ENCODE peak calls at places on chromosomes 2 and 18, in eight cellular contexts. T is breast epithelium, S is astrocyte of the spinal cord, U is endothelial cell, E is fibroblast of the aortic adventitia, N is Peyer's patch, F is neural crest cell, Q is fibroblast of lung. H is an unnamed sample.

GRCh38 chr2:189363559-189363958 is 77.7 kb upstream of the WDR75 start:
- DNase-seq in T (no peak), S (peak; percentile 51), U (no peak), E (peak; percentile 55), N (no peak), F (no peak), Q (peak; percentile 48), H (peak; percentile 61)

GRCh38 chr18:23908827-23909226 is 105.7 kb upstream of the TTC39C start:
- DNase-seq in T (no peak), S (no peak), U (no peak), E (no peak), N (no peak), F (no peak), Q (no peak), H (no peak)

GRCh38 chr2:74833418-74834233 is at the start of gene HK2:
- DNase-seq in T (peak; percentile 57), S (peak; percentile 84), U (peak; percentile 82), E (peak; percentile 80), N (peak; percentile 79), F (peak; percentile 72), Q (peak; percentile 81), H (peak; percentile 73)

GRCh38 chr2:157792345-157793052 is 83.6 kb downstream of the ACVR1 start:
- DNase-seq in T (no peak), S (peak; percentile 64), U (no peak), E (peak; percentile 76), N (no peak), F (no peak), Q (peak; percentile 80), H (peak; percentile 78)

GRCh38 chr2:231068525-231069222 is 12.0 kb downstream of the PSMD1 start:
- DNase-seq in T (no peak), S (peak; percentile 12), U (no peak), E (peak; percentile 53), N (no peak), F (no peak), Q (peak; percentile 7), H (peak; percentile 83)

GRCh38 chr18:48802543-48803428 is 148.0 kb downstream of the SMAD7 start:
- DNase-seq in T (peak; percentile 15), S (no peak), U (no peak), E (no peak), N (no peak), F (no peak), Q (no peak), H (no peak)

GRCh38 chr2:1738163-1738562 is 6.2 kb downstream of the PXDN start:
- DNase-seq in T (no peak), S (no peak), U (no peak), E (no peak), N (no peak), F (no peak), Q (no peak), H (no peak)

GRCh38 chr2:241035818-241036396 is 37.5 kb downstream of the SNED1 start:
- DNase-seq in T (no peak), S (no peak), U (no peak), E (no peak), N (peak; percentile 55), F (no peak), Q (no peak), H (no peak)

GRCh38 chr2:48600917-48601316 is 16.7 kb upstream of the GTF2A1L start:
- DNase-seq in T (no peak), S (peak; percentile 39), U (no peak), E (peak; percentile 59), N (no peak), F (no peak), Q (peak; percentile 68), H (peak; percentile 22)

GRCh38 chr2:100239513-100240210 is 82.6 kb downstream of the LONRF2 start:
- DNase-seq in T (no peak), S (no peak), U (no peak), E (no peak), N (no peak), F (no peak), Q (no peak), H (no peak)

GRCh38 chr2:132677661-132678060 is 7.7 kb upstream of the LYPD1 start:
- DNase-seq in T (no peak), S (peak; percentile 56), U (no peak), E (peak; percentile 82), N (no peak), F (no peak), Q (no peak), H (peak; percentile 58)

GRCh38 chr2:66938471-66938967 is 458.6 kb upstream of the ETAA1 start:
- DNase-seq in T (no peak), S (no peak), U (no peak), E (no peak), N (no peak), F (no peak), Q (no peak), H (no peak)

GRCh38 chr2:42195559-42195958 is 26.4 kb downstream of the EML4 start:
- DNase-seq in T (no peak), S (peak; percentile 35), U (no peak), E (peak; percentile 79), N (no peak), F (no peak), Q (peak; percentile 81), H (peak; percentile 64)

GRCh38 chr2:32647180-32647651 is 19.4 kb downstream of the TTC27 start:
- DNase-seq in T (no peak), S (peak; percentile 51), U (no peak), E (peak; percentile 99), N (no peak), F (no peak), Q (peak; percentile 74), H (peak; percentile 63)

DNA sequence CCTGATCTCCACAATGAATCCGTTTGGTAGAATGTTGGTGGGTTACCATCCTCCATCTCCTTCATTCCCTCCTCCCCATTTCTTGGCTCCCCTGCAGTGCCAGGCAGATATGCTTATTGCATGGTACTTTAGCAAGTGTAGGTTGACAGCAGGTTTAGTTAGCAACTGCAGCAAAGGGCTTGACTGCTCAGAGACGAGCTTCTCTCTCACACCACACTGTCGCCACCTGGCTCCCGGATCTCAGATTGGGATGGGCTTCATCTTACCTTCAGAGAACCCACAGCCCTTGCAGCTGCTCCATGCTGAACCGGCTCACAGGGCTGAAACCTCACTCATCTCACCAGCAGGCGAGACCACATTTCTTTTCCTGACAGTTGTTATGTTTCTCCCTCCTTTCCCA is 88.8 kb downstream of the VWA3B start:
- DNase-seq in T (no peak), S (no peak), U (no peak), E (no peak), N (peak; percentile 32), F (no peak), Q (no peak), H (no peak)
- TF ChIP-seq CTCF in T (no peak), S (no peak), U (no peak), E (no peak), N (peak; percentile 28), F (no peak), Q (no peak), H (no peak)

GRCh38 chr18:77339093-77339492 is 89.4 kb downstream of the GALR1 start:
- DNase-seq in T (no peak), S (no peak), U (no peak), E (no peak), N (no peak), F (no peak), Q (no peak), H (no peak)

GRCh38 chr18:77342736-77343135 is 93.1 kb downstream of the GALR1 start:
- DNase-seq in T (no peak), S (no peak), U (no peak), E (no peak), N (no peak), F (no peak), Q (no peak), H (no peak)

GRCh38 chr18:77339623-77340022 is 90.0 kb downstream of the GALR1 start:
- DNase-seq in T (no peak), S (no peak), U (no peak), E (no peak), N (no peak), F (no peak), Q (no peak), H (no peak)

GRCh38 chr18:77341527-77341926 is 91.9 kb downstream of the GALR1 start:
- DNase-seq in T (no peak), S (no peak), U (no peak), E (no peak), N (no peak), F (no peak), Q (no peak), H (no peak)

GRCh38 chr18:77340815-77341214 is 91.2 kb downstream of the GALR1 start:
- DNase-seq in T (no peak), S (no peak), U (no peak), E (no peak), N (no peak), F (no peak), Q (no peak), H (no peak)
- TF ChIP-seq CTCF in T (no peak), S (no peak), U (no peak), E (no peak), N (no peak), F (no peak), Q (no peak), H (no peak)

DNA sequence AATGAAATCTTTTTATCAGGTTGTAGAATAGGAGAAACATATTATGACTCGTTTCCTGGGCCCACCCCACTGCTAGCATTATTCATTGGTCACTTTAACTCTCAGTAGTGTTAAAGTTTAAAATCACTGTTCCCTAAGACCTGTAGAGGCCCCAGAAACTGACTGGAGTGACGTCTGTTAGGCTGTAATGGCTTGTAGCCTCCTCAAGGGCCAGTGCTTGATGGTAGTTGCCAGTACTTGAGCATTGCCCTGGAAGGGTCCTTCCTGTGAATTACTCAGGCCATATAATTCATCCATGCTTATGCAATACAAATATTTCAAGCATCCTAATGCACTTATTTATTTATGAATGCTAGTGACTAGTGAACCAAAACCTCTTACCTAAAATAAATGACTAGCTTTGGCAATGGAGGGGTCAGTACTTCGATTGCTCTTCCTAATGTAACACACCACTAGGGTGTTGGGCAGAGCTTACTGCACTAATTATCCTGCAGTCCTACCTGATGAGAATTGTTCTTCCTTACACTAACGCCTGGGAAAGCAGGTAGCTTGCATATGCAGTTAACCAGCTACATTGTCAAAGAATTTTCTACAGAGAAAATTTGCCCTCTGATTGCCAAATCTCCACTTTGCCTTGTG is 31.2 kb downstream of the ARHGAP25 start:
- DNase-seq in T (no peak), S (peak; percentile 12), U (no peak), E (no peak), N (no peak), F (no peak), Q (peak; percentile 49), H (no peak)
- TF ChIP-seq CTCF in T (no peak), S (no peak), U (no peak), E (peak; percentile 6), N (no peak), F (no peak), Q (no peak), H (no peak)

GRCh38 chr2:113197347-113198047 is 23.7 kb downstream of the PSD4 start:
- DNase-seq in T (no peak), S (no peak), U (no peak), E (no peak), N (no peak), F (no peak), Q (no peak), H (no peak)

GRCh38 chr2:113187771-113188170 is 14.0 kb downstream of the PSD4 start:
- DNase-seq in T (no peak), S (no peak), U (no peak), E (no peak), N (no peak), F (no peak), Q (no peak), H (no peak)

GRCh38 chr2:113195923-113196501 is 22.2 kb downstream of the PSD4 start:
- DNase-seq in T (no peak), S (no peak), U (no peak), E (no peak), N (no peak), F (no peak), Q (no peak), H (no peak)

GRCh38 chr2:113196839-113197238 is 23.1 kb downstream of the PSD4 start:
- DNase-seq in T (no peak), S (no peak), U (no peak), E (no peak), N (no peak), F (no peak), Q (no peak), H (no peak)

GRCh38 chr2:113192459-113193100 is 18.8 kb downstream of the PSD4 start:
- DNase-seq in T (no peak), S (no peak), U (no peak), E (no peak), N (no peak), F (no peak), Q (no peak), H (no peak)
- TF ChIP-seq CTCF in T (no peak), S (no peak), U (no peak), E (no peak), N (no peak), F (no peak), Q (no peak), H (peak; percentile 28)

H was measured in HFFc6.